ENCODE peak calls at places on chromosomes 16 and 17, in five cellular contexts. One of them, this sample, is unnamed. For H3K4me1, the result is how much of the 10 kb centered on the place peaks cover.

GRCh38 chr17:28745777-28746473 is 2.1 kb downstream of the TRAF4 start:
- DNase-seq in mesenchymal stem cell: no peak
- DNase-seq in IMR-90: no peak
- DNase-seq in H9: peak
- DNase-seq in H1: peak
- DNase-seq in this sample: peak

GRCh38 chr16:2829501-2830354 is at the start of gene ZG16B:
- DNase-seq in H1: no peak
- DNase-seq in IMR-90: no peak
- DNase-seq in H9: no peak
- DNase-seq in mesenchymal stem cell: peak
- DNase-seq in this sample: no peak

GRCh38 chr16:4980691-4981090 is 22.6 kb downstream of the SEC14L5 start:
- DNase-seq in mesenchymal stem cell: no peak
- DNase-seq in H1: no peak
- DNase-seq in IMR-90: no peak
- DNase-seq in H9: no peak
- DNase-seq in this sample: no peak

GRCh38 chr17:19978803-19979202 is 1.2 kb upstream of the AKAP10 start:
- DNase-seq in H1: no peak
- DNase-seq in H9: peak
- DNase-seq in mesenchymal stem cell: no peak
- DNase-seq in IMR-90: no peak
- DNase-seq in this sample: no peak

GRCh38 chr16:83356266-83356665 is 451.5 kb upstream of the HSBP1 start:
- DNase-seq in IMR-90: peak
- DNase-seq in H9: peak
- DNase-seq in mesenchymal stem cell: peak
- DNase-seq in H1: no peak
- DNase-seq in this sample: peak

GRCh38 chr16:29675811-29676643 is 3.0 kb upstream of the QPRT start:
- DNase-seq in H1: no peak
- DNase-seq in mesenchymal stem cell: peak
- DNase-seq in IMR-90: peak
- DNase-seq in H9: peak
- DNase-seq in this sample: peak

GRCh38 chr17:40177275-40177874 is at the start of gene RAPGEFL1:
- DNase-seq in mesenchymal stem cell: peak
- DNase-seq in H1: peak
- DNase-seq in IMR-90: peak
- DNase-seq in H9: peak
- DNase-seq in this sample: peak

GRCh38 chr17:78674595-78675315 is 97.6 kb upstream of the DNAH17 start:
- DNase-seq in H1: peak
- DNase-seq in H9: peak
- DNase-seq in IMR-90: no peak
- DNase-seq in mesenchymal stem cell: no peak
- DNase-seq in this sample: peak

GRCh38 chr17:77563439-77564102 is 394.9 kb upstream of the TNRC6C start:
- DNase-seq in H9: no peak
- DNase-seq in IMR-90: no peak
- DNase-seq in mesenchymal stem cell: no peak
- DNase-seq in H1: no peak
- DNase-seq in this sample: no peak

GRCh38 chr16:56848955-56849689 is 15.9 kb upstream of the SLC12A3 start:
- DNase-seq in mesenchymal stem cell: peak
- DNase-seq in IMR-90: peak
- DNase-seq in H9: no peak
- DNase-seq in H1: no peak
- DNase-seq in this sample: no peak

GRCh38 chr17:54096216-54096615 is 273.5 kb downstream of the KIF2B start:
- DNase-seq in H9: no peak
- DNase-seq in IMR-90: no peak
- DNase-seq in mesenchymal stem cell: no peak
- DNase-seq in H1: no peak
- DNase-seq in this sample: no peak

GRCh38 chr17:80780381-80781187 is 211.1 kb upstream of the CHMP6 start:
- DNase-seq in H9: no peak
- DNase-seq in mesenchymal stem cell: peak
- DNase-seq in H1: no peak
- DNase-seq in IMR-90: peak
- DNase-seq in this sample: no peak

GRCh38 chr16:77273-77806 is 685 bp upstream of the MPG start:
- DNase-seq in IMR-90: peak
- DNase-seq in H1: peak
- DNase-seq in mesenchymal stem cell: peak
- DNase-seq in H9: peak
- DNase-seq in this sample: peak

GRCh38 chr17:78140169-78141051 is 5.8 kb upstream of the C17orf99 start:
- DNase-seq in H9: peak
- DNase-seq in mesenchymal stem cell: peak
- DNase-seq in IMR-90: peak
- DNase-seq in H1: peak
- DNase-seq in this sample: peak

GRCh38 chr16:35564148-35564547 is 2104.7 kb downstream of the TP53TG3F start:
- DNase-seq in mesenchymal stem cell: no peak
- DNase-seq in IMR-90: no peak
- DNase-seq in H9: no peak
- DNase-seq in H1: no peak
- DNase-seq in this sample: no peak

GRCh38 chr17:37510056-37510455 is 20.4 kb downstream of the DUSP14 start:
- DNase-seq in H9: no peak
- DNase-seq in mesenchymal stem cell: no peak
- DNase-seq in IMR-90: no peak
- DNase-seq in H1: no peak
- DNase-seq in this sample: no peak

GRCh38 chr17:58416396-58416795 is 938 bp downstream of the RNF43 start:
- DNase-seq in H9: no peak
- DNase-seq in mesenchymal stem cell: no peak
- DNase-seq in IMR-90: no peak
- DNase-seq in H1: no peak
- DNase-seq in this sample: no peak

GRCh38 chr16:30482366-30482765 is 9.8 kb downstream of the ITGAL start:
- DNase-seq in IMR-90: no peak
- DNase-seq in H1: no peak
- DNase-seq in H9: no peak
- DNase-seq in mesenchymal stem cell: no peak
- DNase-seq in this sample: no peak

GRCh38 chr17:7586673-7587419 is 3.0 kb downstream of the SOX15 start:
- DNase-seq in mesenchymal stem cell: no peak
- DNase-seq in IMR-90: no peak
- DNase-seq in H1: peak
- DNase-seq in H9: peak
- DNase-seq in this sample: peak

GRCh38 chr16:11581677-11582076 is 5.0 kb downstream of the LITAF start:
- DNase-seq in H9: no peak
- DNase-seq in IMR-90: no peak
- DNase-seq in H1: no peak
- DNase-seq in mesenchymal stem cell: no peak
- DNase-seq in this sample: peak
- H3K4me1 ChIP-seq in H9: under half
- H3K4me1 ChIP-seq in IMR-90: under half
- H3K4me1 ChIP-seq in H1: under half
- H3K4me1 ChIP-seq in mesenchymal stem cell: under half
- H3K4me1 ChIP-seq in this sample: under half

GRCh38 chr17:75757086-75757681 is 7.8 kb downstream of the GALK1 start:
- DNase-seq in H1: no peak
- DNase-seq in IMR-90: no peak
- DNase-seq in H9: no peak
- DNase-seq in mesenchymal stem cell: no peak
- DNase-seq in this sample: no peak

GRCh38 chr17:75758131-75758905 is 6.7 kb downstream of the GALK1 start:
- DNase-seq in H9: peak
- DNase-seq in IMR-90: no peak
- DNase-seq in H1: no peak
- DNase-seq in mesenchymal stem cell: no peak
- DNase-seq in this sample: peak

GRCh38 chr17:75755990-75756389 is 9.0 kb downstream of the GALK1 start:
- DNase-seq in IMR-90: no peak
- DNase-seq in mesenchymal stem cell: no peak
- DNase-seq in H1: peak
- DNase-seq in H9: no peak
- DNase-seq in this sample: no peak

GRCh38 chr17:75755205-75755901 is 9.6 kb downstream of the GALK1 start:
- DNase-seq in H1: peak
- DNase-seq in IMR-90: no peak
- DNase-seq in mesenchymal stem cell: no peak
- DNase-seq in H9: peak
- DNase-seq in this sample: peak

GRCh38 chr17:75756451-75757085 is 8.4 kb downstream of the GALK1 start:
- DNase-seq in IMR-90: no peak
- DNase-seq in H9: peak
- DNase-seq in mesenchymal stem cell: no peak
- DNase-seq in H1: peak
- DNase-seq in this sample: no peak
- H4K8ac ChIP-seq in IMR-90: no peak
- H4K8ac ChIP-seq in H9: no peak
- H4K8ac ChIP-seq in mesenchymal stem cell: no peak
- H4K8ac ChIP-seq in H1: no peak
- H4K8ac ChIP-seq in this sample: no peak

DNA sequence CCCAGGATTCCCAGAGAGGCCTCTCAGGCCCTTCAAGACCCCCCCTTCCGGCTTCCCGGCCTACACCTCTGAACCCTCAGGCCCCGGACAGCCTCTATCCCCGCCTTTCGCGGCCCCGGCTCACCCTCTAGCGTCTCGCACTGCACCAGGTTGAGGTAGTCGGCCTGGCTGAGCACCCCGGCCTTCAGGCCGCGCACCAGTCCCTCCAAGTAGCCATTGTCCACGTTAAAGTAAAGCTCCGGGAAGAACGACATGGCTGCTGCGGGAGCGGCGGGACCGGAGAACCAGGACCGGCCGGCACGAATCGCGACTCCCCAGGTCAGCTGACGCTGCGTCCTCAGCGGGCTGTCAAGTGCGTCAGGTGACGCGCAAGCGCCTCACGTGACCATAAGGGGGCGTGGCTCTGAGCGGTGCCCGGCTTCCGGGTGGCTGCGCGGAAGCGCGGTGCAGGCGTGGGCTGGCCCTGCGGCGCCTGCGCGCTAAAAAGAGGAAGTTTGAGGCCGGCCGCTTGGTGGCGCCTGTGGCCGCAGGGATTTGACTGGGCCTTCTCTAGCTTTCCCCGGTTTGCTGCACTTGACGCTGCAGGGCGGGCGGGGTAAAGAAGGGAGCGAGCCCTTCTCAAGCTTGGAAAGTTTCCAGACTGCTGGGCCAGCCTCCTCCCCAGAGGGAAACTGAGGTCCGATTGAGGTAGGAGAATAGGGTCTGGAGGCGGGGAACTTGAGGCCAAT is at the start of gene ATP6V0D1:
- DNase-seq in IMR-90: peak
- DNase-seq in mesenchymal stem cell: peak
- DNase-seq in H9: peak
- DNase-seq in H1: peak
- DNase-seq in this sample: peak
- H3K4me1 ChIP-seq in IMR-90: under half
- H3K4me1 ChIP-seq in mesenchymal stem cell: under half
- H3K4me1 ChIP-seq in H9: under half
- H3K4me1 ChIP-seq in H1: under half
- H3K4me1 ChIP-seq in this sample: under half

GRCh38 chr17:62219500-62219899 is 154.4 kb upstream of the MED13 start:
- DNase-seq in mesenchymal stem cell: no peak
- DNase-seq in H9: no peak
- DNase-seq in IMR-90: no peak
- DNase-seq in H1: no peak
- DNase-seq in this sample: no peak

GRCh38 chr17:62216847-62217246 is 151.8 kb upstream of the MED13 start:
- DNase-seq in IMR-90: no peak
- DNase-seq in H9: no peak
- DNase-seq in mesenchymal stem cell: no peak
- DNase-seq in H1: no peak
- DNase-seq in this sample: no peak
- H4K8ac ChIP-seq in IMR-90: no peak
- H4K8ac ChIP-seq in H9: no peak
- H4K8ac ChIP-seq in mesenchymal stem cell: peak
- H4K8ac ChIP-seq in H1: no peak
- H4K8ac ChIP-seq in this sample: no peak

DNA sequence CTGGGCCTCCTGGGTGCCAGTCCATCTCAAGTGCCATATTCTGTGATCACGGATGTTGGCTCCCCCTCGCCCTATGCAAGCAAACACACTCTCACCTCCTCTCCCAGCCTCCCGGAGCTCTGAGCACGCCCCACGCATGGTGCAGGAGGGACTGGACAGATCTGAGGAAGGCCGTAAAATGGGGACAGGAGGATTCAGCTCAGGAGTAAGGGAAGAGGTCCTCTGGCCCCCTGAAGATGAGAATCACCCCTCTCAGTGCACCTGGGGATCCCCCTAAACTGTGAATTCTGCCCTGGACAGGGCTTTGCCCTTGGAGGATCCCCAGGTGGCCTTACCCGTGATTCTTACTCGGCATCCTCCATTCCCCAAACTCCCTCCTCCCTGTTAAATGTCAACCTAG is 15.6 kb downstream of the TMEM186 start:
- DNase-seq in H9: no peak
- DNase-seq in IMR-90: no peak
- DNase-seq in mesenchymal stem cell: no peak
- DNase-seq in H1: no peak
- DNase-seq in this sample: no peak
- H3K4me1 ChIP-seq in H9: under half
- H3K4me1 ChIP-seq in IMR-90: under half
- H3K4me1 ChIP-seq in mesenchymal stem cell: under half
- H3K4me1 ChIP-seq in H1: under half
- H3K4me1 ChIP-seq in this sample: under half

GRCh38 chr16:48433849-48434530 is 48.8 kb upstream of the SIAH1 start:
- DNase-seq in IMR-90: no peak
- DNase-seq in mesenchymal stem cell: no peak
- DNase-seq in H1: no peak
- DNase-seq in H9: no peak
- DNase-seq in this sample: no peak
- H4K8ac ChIP-seq in IMR-90: peak
- H4K8ac ChIP-seq in mesenchymal stem cell: no peak
- H4K8ac ChIP-seq in H1: no peak
- H4K8ac ChIP-seq in H9: no peak
- H4K8ac ChIP-seq in this sample: no peak

DNA sequence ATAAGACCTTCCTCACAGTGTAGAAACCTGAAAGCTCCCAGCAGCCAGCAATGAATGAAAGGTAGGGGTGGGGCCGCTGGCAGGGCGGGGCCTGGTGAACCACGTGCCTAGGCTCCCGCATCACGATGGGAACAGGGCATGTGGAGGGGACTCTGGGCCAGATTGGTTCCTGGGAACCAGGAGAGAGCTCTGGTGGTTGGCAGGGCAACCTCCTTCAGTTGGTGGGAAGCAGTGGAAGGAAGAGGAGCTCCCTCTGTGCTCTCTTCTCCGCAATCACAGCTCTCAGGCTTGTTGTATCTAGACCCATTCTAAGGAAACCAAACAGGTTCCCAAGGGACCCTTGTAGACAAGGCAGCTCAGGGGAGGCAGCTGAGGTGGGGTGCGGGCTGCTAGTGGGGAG is 10.5 kb downstream of the GGA2 start:
- DNase-seq in H1: peak
- DNase-seq in H9: peak
- DNase-seq in IMR-90: no peak
- DNase-seq in mesenchymal stem cell: no peak
- DNase-seq in this sample: peak
- H3K4me1 ChIP-seq in H1: under half
- H3K4me1 ChIP-seq in H9: under half
- H3K4me1 ChIP-seq in IMR-90: under half
- H3K4me1 ChIP-seq in mesenchymal stem cell: under half
- H3K4me1 ChIP-seq in this sample: under half

GRCh38 chr16:75250089-75250808 is 1.2 kb downstream of the BCAR1 start:
- DNase-seq in H9: no peak
- DNase-seq in H1: no peak
- DNase-seq in IMR-90: no peak
- DNase-seq in mesenchymal stem cell: peak
- DNase-seq in this sample: no peak
- H4K8ac ChIP-seq in H9: no peak
- H4K8ac ChIP-seq in H1: peak
- H4K8ac ChIP-seq in IMR-90: peak
- H4K8ac ChIP-seq in mesenchymal stem cell: peak
- H4K8ac ChIP-seq in this sample: no peak